ENCODE peak calls at places on chromosomes 3 and 15, in four cellular contexts. A is CD4-positive, alpha-beta T cell; G is T-helper 1 cell; O is stimulated activated CD8-positive, alpha-beta memory T cell treated with anti-CD3 and anti-CD28 coated beads, Interleukin-2, amount 100 ng/mL, for 48 hours. L is an unnamed sample.
A peak's percentile ranks its signal among the peaks of the same experiment; 100 is the strongest.

GRCh38 chr15:36109943-36110658 is 469.3 kb upstream of the CDIN1 start:
- DNase-seq in O (no peak), G (no peak), A (no peak), L (no peak)

GRCh38 chr15:48806151-48806550 is 4.7 kb downstream of the CEP152 start:
- DNase-seq in G (no peak), O (no peak), A (no peak), L (no peak)

GRCh38 chr15:37056168-37056893 is 44.0 kb downstream of the MEIS2 start:
- DNase-seq in O (no peak), A (no peak), G (no peak), L (no peak)

GRCh38 chr3:134677196-134677986 is 26.6 kb upstream of the KY start:
- DNase-seq in O (peak; percentile 2), A (no peak), G (no peak), L (peak; percentile 12)

GRCh38 chr15:64144565-64145281 is 6.8 kb upstream of the SNX22 start:
- DNase-seq in G (no peak), O (no peak), A (no peak), L (no peak)

GRCh38 chr3:149212386-149212785 is 9.2 kb downstream of the CP start:
- DNase-seq in O (no peak), A (no peak), G (no peak), L (no peak)

GRCh38 chr3:179020112-179020511 is 51.5 kb downstream of the ZMAT3 start:
- DNase-seq in G (no peak), O (no peak), A (no peak), L (no peak)

GRCh38 chr3:4834403-4834866 is 144.8 kb upstream of the BHLHE40 start:
- DNase-seq in O (peak; percentile 72), G (peak; percentile 30), A (peak; percentile 50), L (peak; percentile 90)

GRCh38 chr15:77834276-77834990 is 201.7 kb upstream of the LINGO1 start:
- DNase-seq in A (no peak), O (no peak), G (no peak), L (no peak)

GRCh38 chr3:81462921-81463320 is 298.5 kb downstream of the GBE1 start:
- DNase-seq in O (no peak), G (no peak), A (no peak), L (no peak)

GRCh38 chr15:70777156-70777926 is 14.0 kb upstream of the UACA start:
- DNase-seq in G (no peak), O (no peak), A (no peak), L (no peak)

GRCh38 chr3:132196113-132196512 is 121.1 kb upstream of the ACP3 start:
- DNase-seq in O (no peak), A (no peak), G (no peak), L (no peak)

GRCh38 chr3:39809181-39809994 is at the start of gene MYRIP:
- DNase-seq in G (no peak), A (no peak), O (no peak), L (no peak)

GRCh38 chr3:4983739-4984510 is 4.7 kb downstream of the BHLHE40 start:
- DNase-seq in G (peak; percentile 64), O (peak; percentile 50), A (peak; percentile 45), L (peak; percentile 89)

GRCh38 chr3:137948400-137949072 is 61.4 kb upstream of the CLDN18 start:
- DNase-seq in O (no peak), A (no peak), G (no peak), L (no peak)

GRCh38 chr15:31261266-31262142 is 65.1 kb upstream of the KLF13 start:
- DNase-seq in G (no peak), A (no peak), O (no peak), L (no peak)

GRCh38 chr3:13198480-13198879 is 125.3 kb upstream of the IQSEC1 start:
- DNase-seq in A (no peak), G (no peak), O (no peak), L (no peak)

GRCh38 chr3:124818398-124819150 is 68.6 kb downstream of the ITGB5 start:
- DNase-seq in O (no peak), A (no peak), G (no peak), L (no peak)

GRCh38 chr15:86115138-86115801 is 35.6 kb downstream of the AGBL1 start:
- DNase-seq in G (no peak), A (no peak), O (no peak), L (no peak)

GRCh38 chr3:107679911-107680310 is 157.1 kb downstream of the BBX start:
- DNase-seq in G (no peak), A (no peak), O (no peak), L (no peak)

GRCh38 chr3:100913870-100914654 is 79.2 kb downstream of the ABI3BP start:
- DNase-seq in O (no peak), G (no peak), A (no peak), L (no peak)

L was measured in activated CD4-positive, alpha-beta memory T cell treated with anti-CD3 and anti-CD28 coated beads for 36 hours.